ENCODE peak calls at places on chromosomes 3 and 15, in nine cellular contexts. E, H, S, Y, X, J, N, A and G are unnamed samples.

GRCh38 chr3:51777985-51778384 is 1.1 kb downstream of the IQCF6 start:
- DNase-seq in E (no peak), H (no peak), S (peak; percentile 80), Y (no peak), X (no peak), J (no peak), N (no peak), A (no peak), G (no peak)

GRCh38 chr3:157746391-157746790 is 243.2 kb upstream of the VEPH1 start:
- DNase-seq in E (no peak), H (no peak), S (no peak), Y (no peak), X (no peak), J (no peak), N (no peak), A (no peak), G (no peak)

GRCh38 chr3:151743860-151744259 is 10.1 kb downstream of the AADACL2 start:
- DNase-seq in E (no peak), H (no peak), S (no peak), Y (no peak), X (no peak), J (no peak), N (no peak), A (no peak), G (no peak)

GRCh38 chr3:21435871-21436270 is 315.1 kb downstream of the ZNF385D start:
- DNase-seq in E (no peak), H (no peak), S (no peak), Y (no peak), X (peak; percentile 68), J (no peak), N (no peak), A (no peak), G (no peak)

GRCh38 chr15:48929611-48930170 is 34.0 kb downstream of the SHC4 start:
- DNase-seq in E (no peak), H (no peak), S (no peak), Y (no peak), X (no peak), J (no peak), N (no peak), A (no peak), G (no peak)

GRCh38 chr15:28107111-28107893 is 8.2 kb upstream of the OCA2 start:
- DNase-seq in E (peak; percentile 63), H (no peak), S (no peak), Y (no peak), X (no peak), J (no peak), N (no peak), A (no peak), G (no peak)

GRCh38 chr3:139319428-139320402 is 24.1 kb upstream of the MRPS22 start:
- DNase-seq in E (peak; percentile 93), H (no peak), S (peak; percentile 51), Y (no peak), X (no peak), J (peak; percentile 23), N (peak; percentile 61), A (no peak), G (peak; percentile 24)

GRCh38 chr15:68317281-68318007 is 39.9 kb downstream of the FEM1B start:
- DNase-seq in E (no peak), H (no peak), S (no peak), Y (no peak), X (no peak), J (no peak), N (no peak), A (no peak), G (no peak)

GRCh38 chr3:88810455-88810854 is 297.0 kb upstream of the EPHA3 start:
- DNase-seq in E (no peak), H (no peak), S (no peak), Y (no peak), X (no peak), J (no peak), N (no peak), A (no peak), G (no peak)

GRCh38 chr15:40047413-40048154 is 8.6 kb upstream of the SRP14 start:
- DNase-seq in E (no peak), H (no peak), S (no peak), Y (peak; percentile 87), X (no peak), J (no peak), N (no peak), A (peak; percentile 86), G (no peak)

GRCh38 chr3:105473521-105474223 is 107.0 kb downstream of the ALCAM start:
- DNase-seq in E (no peak), H (no peak), S (no peak), Y (no peak), X (no peak), J (no peak), N (no peak), A (no peak), G (no peak)

GRCh38 chr15:31464216-31465082 is 137.8 kb downstream of the KLF13 start:
- DNase-seq in E (no peak), H (no peak), S (no peak), Y (no peak), X (no peak), J (no peak), N (no peak), A (no peak), G (no peak)

GRCh38 chr3:50580683-50581458 is 11.5 kb downstream of the HEMK1 start:
- DNase-seq in E (no peak), H (no peak), S (no peak), Y (no peak), X (no peak), J (no peak), N (no peak), A (no peak), G (no peak)

GRCh38 chr3:49872801-49873281 is 3.1 kb upstream of the CAMKV start:
- DNase-seq in E (no peak), H (no peak), S (peak; percentile 56), Y (peak; percentile 28), X (no peak), J (no peak), N (no peak), A (no peak), G (no peak)

GRCh38 chr3:62051506-62051905 is 321.8 kb downstream of the FEZF2 start:
- DNase-seq in E (peak; percentile 67), H (peak; percentile 27), S (peak; percentile 13), Y (no peak), X (no peak), J (peak; percentile 16), N (peak; percentile 4), A (no peak), G (peak; percentile 7)

GRCh38 chr15:58458076-58458475 is 26.3 kb downstream of the LIPC start:
- DNase-seq in E (no peak), H (no peak), S (no peak), Y (no peak), X (no peak), J (peak; percentile 80), N (no peak), A (no peak), G (no peak)
- TF ChIP-seq REST in E (no peak), H (no peak), S (no peak), Y (no peak), X (no peak), J (no peak), N (no peak), A (no peak), G (no peak)

DNA sequence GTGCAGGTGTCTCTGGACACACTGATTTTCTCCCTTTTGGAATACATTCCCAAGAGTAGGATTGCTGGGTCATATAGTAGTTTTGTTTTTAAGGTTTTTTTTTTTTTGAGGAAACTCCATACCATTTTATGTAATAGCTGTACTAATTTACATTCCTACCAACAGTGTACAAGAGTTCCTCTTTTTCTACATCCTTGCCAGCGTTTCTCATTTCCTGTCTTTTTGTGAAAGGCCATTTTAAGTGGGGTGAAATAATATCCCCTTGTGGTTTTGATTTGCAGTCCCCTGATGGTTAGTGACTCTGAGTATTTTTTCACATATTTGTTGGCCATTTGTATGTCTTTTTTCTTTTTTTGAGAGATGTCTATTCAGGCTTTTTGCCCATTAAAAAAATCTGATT is 1205.5 kb downstream of the ROBO1 start:
- DNase-seq in E (no peak), H (no peak), S (no peak), Y (no peak), X (no peak), J (no peak), N (no peak), A (no peak), G (no peak)
- TF ChIP-seq REST in E (no peak), H (no peak), S (no peak), Y (no peak), X (no peak), J (no peak), N (no peak), A (no peak), G (no peak)

DNA sequence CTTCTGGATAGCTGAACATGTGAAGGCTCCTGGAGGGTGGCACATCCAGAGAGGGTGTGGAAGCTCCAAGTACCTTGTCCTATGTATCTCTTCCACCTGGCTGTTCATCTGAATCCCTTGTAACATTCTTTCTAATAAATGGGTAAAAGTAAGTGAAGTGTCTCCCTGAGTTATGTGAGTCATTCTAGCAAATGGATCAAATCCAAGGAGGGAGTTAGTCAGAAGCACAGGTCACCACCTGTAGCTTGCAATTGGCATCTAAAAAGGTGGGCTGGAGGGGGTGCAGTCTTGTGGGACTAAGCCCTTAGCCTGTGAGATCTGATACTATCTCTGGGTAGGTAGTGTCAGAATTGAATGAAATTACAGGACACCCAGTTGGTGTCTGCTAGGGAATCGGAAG is 71.0 kb downstream of the WWTR1 start:
- DNase-seq in E (no peak), H (peak; percentile 82), S (no peak), Y (no peak), X (peak; percentile 88), J (no peak), N (no peak), A (no peak), G (no peak)
- TF ChIP-seq REST in E (no peak), H (no peak), S (no peak), Y (no peak), X (no peak), J (no peak), N (no peak), A (no peak), G (no peak)

GRCh38 chr3:4241595-4242170 is 61.5 kb upstream of the SETMAR start:
- DNase-seq in E (no peak), H (no peak), S (no peak), Y (no peak), X (no peak), J (no peak), N (no peak), A (no peak), G (no peak)

GRCh38 chr3:4247391-4247790 is 55.8 kb upstream of the SETMAR start:
- DNase-seq in E (no peak), H (no peak), S (no peak), Y (no peak), X (no peak), J (no peak), N (no peak), A (no peak), G (no peak)

GRCh38 chr3:4250064-4250463 is 53.1 kb upstream of the SETMAR start:
- DNase-seq in E (no peak), H (no peak), S (no peak), Y (no peak), X (no peak), J (no peak), N (no peak), A (no peak), G (no peak)

GRCh38 chr3:4251412-4251811 is 51.8 kb upstream of the SETMAR start:
- DNase-seq in E (no peak), H (no peak), S (no peak), Y (no peak), X (no peak), J (no peak), N (no peak), A (no peak), G (no peak)

DNA sequence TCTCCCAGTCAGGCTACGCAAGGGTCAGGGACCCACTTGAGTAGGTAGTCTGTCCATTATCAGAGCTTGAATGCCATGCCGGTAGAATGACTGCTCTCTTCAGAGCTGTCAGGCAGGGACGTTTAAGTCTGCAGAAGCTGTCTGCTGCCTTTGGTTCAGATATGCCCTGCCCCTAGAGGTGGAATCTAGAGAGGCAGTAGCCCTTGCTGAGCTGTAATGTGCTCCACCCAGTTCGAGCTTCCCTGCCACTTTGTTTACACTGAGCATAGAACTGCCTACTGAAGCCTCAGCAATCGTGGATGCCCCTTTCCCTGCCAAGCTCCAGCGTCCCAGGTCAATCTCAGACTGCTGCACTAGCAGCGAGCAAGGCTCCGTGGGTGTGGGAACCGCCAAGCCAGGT is 57.5 kb upstream of the SETMAR start:
- DNase-seq in E (peak; percentile 60), H (no peak), S (no peak), Y (no peak), X (no peak), J (peak; percentile 15), N (no peak), A (no peak), G (peak; percentile 4)
- TF ChIP-seq REST in E (no peak), H (no peak), S (no peak), Y (no peak), X (no peak), J (no peak), N (no peak), A (no peak), G (no peak)